ENCODE peak calls at places on chromosome 19, in ten cellular contexts. B is DMS53; X is NB4; E is GM23338; W is anterior cingulate cortex; R is RCC 7860; A is NCI-H1417; L is small intestine; H is stimulated activated CD8-positive, alpha-beta memory T cell treated with anti-CD3 and anti-CD28 coated beads, Interleukin-2, amount 100 ng/mL, for 48 hours; D is BJ. G is an unnamed sample.

GRCh38 chr19:44598880-44599279 is 14.5 kb upstream of the IGSF23 start:
- DNase-seq in B (no peak), X (no peak), E (no peak), W (no peak), R (no peak), A (no peak), L (peak), H (no peak), D (no peak), G (no peak)

GRCh38 chr19:17522988-17523872 is 11.8 kb downstream of the PGLS start:
- DNase-seq in B (peak), X (peak), E (no peak), W (no peak), R (no peak), A (no peak), L (peak), H (peak), D (no peak), G (peak)

GRCh38 chr19:47832723-47833122 is 11.0 kb downstream of the CRX start:
- DNase-seq in B (no peak), X (no peak), E (no peak), W (no peak), R (no peak), A (no peak), L (no peak), H (no peak), D (no peak), G (no peak)

GRCh38 chr19:40253611-40254092 is 27.2 kb upstream of the CCNP start:
- DNase-seq in B (no peak), X (no peak), E (no peak), W (no peak), R (no peak), A (peak), L (peak), H (no peak), D (no peak), G (no peak)

GRCh38 chr19:31648347-31648746 is 299.1 kb upstream of the TSHZ3 start:
- DNase-seq in B (no peak), X (no peak), E (no peak), W (no peak), R (peak), A (no peak), L (no peak), H (no peak), D (no peak), G (peak)

GRCh38 chr19:3387645-3388589 is 21.5 kb downstream of the NFIC start:
- DNase-seq in B (peak), X (no peak), E (no peak), W (peak), R (no peak), A (peak), L (peak), H (no peak), D (no peak), G (no peak)

GRCh38 chr19:7941895-7942596 is 1.4 kb downstream of the TIMM44 start:
- DNase-seq in B (no peak), X (no peak), E (no peak), W (no peak), R (no peak), A (no peak), L (no peak), H (no peak), D (no peak), G (no peak)

GRCh38 chr19:45774765-45775164 is 5.7 kb upstream of the SIX5 start:
- DNase-seq in B (peak), X (no peak), E (peak), W (no peak), R (no peak), A (no peak), L (no peak), H (no peak), D (no peak), G (no peak)

GRCh38 chr19:50478901-50479715 is 2.5 kb upstream of the GARIN5A start:
- DNase-seq in B (no peak), X (no peak), E (peak), W (no peak), R (no peak), A (no peak), L (no peak), H (no peak), D (no peak), G (no peak)

GRCh38 chr19:48896191-48896720 is 2.3 kb downstream of the TULP2 start:
- DNase-seq in B (peak), X (no peak), E (peak), W (peak), R (no peak), A (no peak), L (no peak), H (no peak), D (no peak), G (no peak)

GRCh38 chr19:10655457-10656312 is 1.5 kb downstream of the ILF3 start:
- DNase-seq in B (peak), X (peak), E (peak), W (no peak), R (peak), A (peak), L (peak), H (no peak), D (no peak), G (no peak)